ENCODE peak calls at places on chromosomes 5 and 9, in eight cellular contexts. One of them, this sample, is unnamed. For H3K9me3, the result is how much of the 10 kb centered on the place peaks cover.

GRCh38 chr9:119088002-119088401 is 281.2 kb downstream of the BRINP1 start:
- DNase-seq in CD4-positive, alpha-beta T cell: no peak
- DNase-seq in CD8-positive, alpha-beta T cell: no peak
- DNase-seq in prostate gland: no peak
- DNase-seq in psoas muscle: no peak
- DNase-seq in neural progenitor cell: no peak
- DNase-seq in heart left ventricle: no peak
- DNase-seq in left lung: no peak
- DNase-seq in this sample: no peak

GRCh38 chr5:36422957-36423356 is 121.3 kb upstream of the RANBP3L start:
- DNase-seq in left lung: no peak
- DNase-seq in psoas muscle: no peak
- DNase-seq in heart left ventricle: no peak
- DNase-seq in CD8-positive, alpha-beta T cell: no peak
- DNase-seq in neural progenitor cell: no peak
- DNase-seq in CD4-positive, alpha-beta T cell: no peak
- DNase-seq in prostate gland: no peak
- DNase-seq in this sample: no peak

GRCh38 chr5:100165309-100165708 is 369.9 kb upstream of the FAM174A start:
- DNase-seq in heart left ventricle: no peak
- DNase-seq in left lung: no peak
- DNase-seq in CD4-positive, alpha-beta T cell: no peak
- DNase-seq in prostate gland: no peak
- DNase-seq in neural progenitor cell: no peak
- DNase-seq in psoas muscle: no peak
- DNase-seq in CD8-positive, alpha-beta T cell: no peak
- DNase-seq in this sample: no peak

GRCh38 chr5:66529704-66530103 is 66.5 kb upstream of the MAST4 start:
- DNase-seq in prostate gland: no peak
- DNase-seq in CD8-positive, alpha-beta T cell: no peak
- DNase-seq in psoas muscle: no peak
- DNase-seq in CD4-positive, alpha-beta T cell: no peak
- DNase-seq in neural progenitor cell: no peak
- DNase-seq in left lung: no peak
- DNase-seq in heart left ventricle: no peak
- DNase-seq in this sample: no peak

GRCh38 chr5:63959177-63959982 is 2.9 kb downstream of the HTR1A start:
- DNase-seq in left lung: peak
- DNase-seq in psoas muscle: peak
- DNase-seq in CD8-positive, alpha-beta T cell: no peak
- DNase-seq in prostate gland: no peak
- DNase-seq in neural progenitor cell: peak
- DNase-seq in heart left ventricle: no peak
- DNase-seq in CD4-positive, alpha-beta T cell: no peak
- DNase-seq in this sample: no peak

GRCh38 chr9:90095682-90096081 is 490.9 kb downstream of the GADD45G start:
- DNase-seq in heart left ventricle: no peak
- DNase-seq in neural progenitor cell: no peak
- DNase-seq in left lung: no peak
- DNase-seq in psoas muscle: peak
- DNase-seq in CD8-positive, alpha-beta T cell: no peak
- DNase-seq in prostate gland: no peak
- DNase-seq in CD4-positive, alpha-beta T cell: no peak
- DNase-seq in this sample: no peak

GRCh38 chr9:84793251-84793650 is 123.7 kb downstream of the NTRK2 start:
- DNase-seq in neural progenitor cell: no peak
- DNase-seq in left lung: no peak
- DNase-seq in heart left ventricle: no peak
- DNase-seq in CD4-positive, alpha-beta T cell: no peak
- DNase-seq in prostate gland: no peak
- DNase-seq in CD8-positive, alpha-beta T cell: no peak
- DNase-seq in psoas muscle: no peak
- DNase-seq in this sample: no peak

GRCh38 chr9:21974542-21975409 is 19.4 kb downstream of the CDKN2A start:
- DNase-seq in heart left ventricle: no peak
- DNase-seq in prostate gland: no peak
- DNase-seq in neural progenitor cell: peak
- DNase-seq in left lung: peak
- DNase-seq in psoas muscle: peak
- DNase-seq in CD8-positive, alpha-beta T cell: peak
- DNase-seq in CD4-positive, alpha-beta T cell: no peak
- DNase-seq in this sample: no peak

GRCh38 chr5:94618029-94618492 is 343 bp downstream of the KIAA0825 start:
- DNase-seq in neural progenitor cell: peak
- DNase-seq in CD8-positive, alpha-beta T cell: no peak
- DNase-seq in psoas muscle: peak
- DNase-seq in prostate gland: peak
- DNase-seq in CD4-positive, alpha-beta T cell: no peak
- DNase-seq in left lung: peak
- DNase-seq in heart left ventricle: peak
- DNase-seq in this sample: peak

GRCh38 chr5:159135896-159136531 is 36.3 kb upstream of the EBF1 start:
- DNase-seq in psoas muscle: no peak
- DNase-seq in heart left ventricle: no peak
- DNase-seq in prostate gland: no peak
- DNase-seq in CD8-positive, alpha-beta T cell: no peak
- DNase-seq in left lung: no peak
- DNase-seq in CD4-positive, alpha-beta T cell: no peak
- DNase-seq in neural progenitor cell: no peak
- DNase-seq in this sample: no peak

GRCh38 chr9:133792721-133793470 is 54.7 kb upstream of the SARDH start:
- DNase-seq in CD4-positive, alpha-beta T cell: peak
- DNase-seq in neural progenitor cell: peak
- DNase-seq in psoas muscle: peak
- DNase-seq in prostate gland: peak
- DNase-seq in CD8-positive, alpha-beta T cell: peak
- DNase-seq in left lung: peak
- DNase-seq in heart left ventricle: peak
- DNase-seq in this sample: peak

GRCh38 chr5:178288373-178289368 is 56.1 kb upstream of the PHYKPL start:
- DNase-seq in CD8-positive, alpha-beta T cell: no peak
- DNase-seq in heart left ventricle: no peak
- DNase-seq in CD4-positive, alpha-beta T cell: no peak
- DNase-seq in psoas muscle: peak
- DNase-seq in neural progenitor cell: peak
- DNase-seq in left lung: peak
- DNase-seq in prostate gland: peak
- DNase-seq in this sample: no peak

GRCh38 chr5:14251733-14252132 is 108.6 kb downstream of the TRIO start:
- DNase-seq in CD4-positive, alpha-beta T cell: no peak
- DNase-seq in neural progenitor cell: no peak
- DNase-seq in psoas muscle: no peak
- DNase-seq in left lung: no peak
- DNase-seq in heart left ventricle: no peak
- DNase-seq in prostate gland: no peak
- DNase-seq in CD8-positive, alpha-beta T cell: no peak
- DNase-seq in this sample: no peak

GRCh38 chr9:95626885-95627558 is 110.3 kb upstream of the PTCH1 start:
- DNase-seq in left lung: no peak
- DNase-seq in CD8-positive, alpha-beta T cell: peak
- DNase-seq in prostate gland: no peak
- DNase-seq in psoas muscle: peak
- DNase-seq in CD4-positive, alpha-beta T cell: no peak
- DNase-seq in heart left ventricle: peak
- DNase-seq in neural progenitor cell: no peak
- DNase-seq in this sample: no peak

GRCh38 chr5:110510146-110510545 is 216.3 kb downstream of the TMEM232 start:
- DNase-seq in left lung: no peak
- DNase-seq in psoas muscle: no peak
- DNase-seq in heart left ventricle: no peak
- DNase-seq in CD8-positive, alpha-beta T cell: no peak
- DNase-seq in neural progenitor cell: no peak
- DNase-seq in prostate gland: no peak
- DNase-seq in CD4-positive, alpha-beta T cell: no peak
- DNase-seq in this sample: no peak

GRCh38 chr9:116233160-116233530 is 79.6 kb downstream of the PAPPA start:
- DNase-seq in CD8-positive, alpha-beta T cell: no peak
- DNase-seq in prostate gland: no peak
- DNase-seq in psoas muscle: no peak
- DNase-seq in neural progenitor cell: no peak
- DNase-seq in heart left ventricle: no peak
- DNase-seq in left lung: no peak
- DNase-seq in CD4-positive, alpha-beta T cell: no peak
- DNase-seq in this sample: no peak

GRCh38 chr5:5288236-5288635 is 134.2 kb upstream of the ICE1 start:
- DNase-seq in CD4-positive, alpha-beta T cell: no peak
- DNase-seq in neural progenitor cell: no peak
- DNase-seq in left lung: no peak
- DNase-seq in prostate gland: no peak
- DNase-seq in psoas muscle: no peak
- DNase-seq in CD8-positive, alpha-beta T cell: no peak
- DNase-seq in heart left ventricle: no peak
- DNase-seq in this sample: no peak

GRCh38 chr9:81498576-81498975 is 190.8 kb downstream of the TLE1 start:
- DNase-seq in neural progenitor cell: no peak
- DNase-seq in prostate gland: no peak
- DNase-seq in heart left ventricle: no peak
- DNase-seq in left lung: no peak
- DNase-seq in CD4-positive, alpha-beta T cell: no peak
- DNase-seq in psoas muscle: no peak
- DNase-seq in CD8-positive, alpha-beta T cell: no peak
- DNase-seq in this sample: no peak

GRCh38 chr9:114909657-114910056 is 20.7 kb downstream of the TNFSF8 start:
- DNase-seq in heart left ventricle: no peak
- DNase-seq in left lung: no peak
- DNase-seq in CD8-positive, alpha-beta T cell: no peak
- DNase-seq in prostate gland: no peak
- DNase-seq in CD4-positive, alpha-beta T cell: no peak
- DNase-seq in neural progenitor cell: no peak
- DNase-seq in psoas muscle: no peak
- DNase-seq in this sample: no peak

DNA sequence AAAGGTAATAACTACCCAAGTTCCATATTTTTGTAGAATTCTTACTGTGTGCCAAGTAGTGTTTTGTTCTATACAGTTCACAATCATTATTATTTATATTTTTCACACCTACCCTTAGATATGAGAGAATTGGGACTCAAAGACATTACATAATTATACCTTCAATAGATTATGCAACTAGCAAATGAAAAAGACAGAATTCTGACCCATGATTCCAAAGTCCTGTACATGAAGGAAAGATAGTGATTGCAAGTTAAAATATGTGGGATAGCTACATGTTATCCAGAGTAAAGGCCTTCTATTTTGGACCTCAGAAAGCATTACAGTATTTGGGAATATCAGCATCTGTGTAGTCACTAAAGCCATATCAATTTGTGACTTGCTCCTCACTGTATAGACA is 581.0 kb downstream of the ELAVL2 start:
- DNase-seq in neural progenitor cell: no peak
- DNase-seq in CD4-positive, alpha-beta T cell: no peak
- DNase-seq in heart left ventricle: no peak
- DNase-seq in psoas muscle: no peak
- DNase-seq in prostate gland: no peak
- DNase-seq in left lung: no peak
- DNase-seq in CD8-positive, alpha-beta T cell: no peak
- DNase-seq in this sample: no peak
- H3K9me3 ChIP-seq in neural progenitor cell: under half
- H3K9me3 ChIP-seq in CD4-positive, alpha-beta T cell: under half
- H3K9me3 ChIP-seq in heart left ventricle: under half
- H3K9me3 ChIP-seq in psoas muscle: under half
- H3K9me3 ChIP-seq in prostate gland: under half
- H3K9me3 ChIP-seq in left lung: under half
- H3K9me3 ChIP-seq in CD8-positive, alpha-beta T cell: under half
- H3K9me3 ChIP-seq in this sample: under half

GRCh38 chr9:37121881-37122280 is 1.5 kb downstream of the ZCCHC7 start:
- DNase-seq in heart left ventricle: no peak
- DNase-seq in psoas muscle: no peak
- DNase-seq in neural progenitor cell: no peak
- DNase-seq in prostate gland: no peak
- DNase-seq in CD8-positive, alpha-beta T cell: no peak
- DNase-seq in CD4-positive, alpha-beta T cell: no peak
- DNase-seq in left lung: no peak
- DNase-seq in this sample: no peak
- TF ChIP-seq CTCF in heart left ventricle: no peak
- TF ChIP-seq CTCF in psoas muscle: no peak
- TF ChIP-seq CTCF in neural progenitor cell: no peak
- TF ChIP-seq CTCF in prostate gland: no peak
- TF ChIP-seq CTCF in CD8-positive, alpha-beta T cell: no peak
- TF ChIP-seq CTCF in CD4-positive, alpha-beta T cell: no peak
- TF ChIP-seq CTCF in left lung: no peak
- TF ChIP-seq CTCF in this sample: no peak

DNA sequence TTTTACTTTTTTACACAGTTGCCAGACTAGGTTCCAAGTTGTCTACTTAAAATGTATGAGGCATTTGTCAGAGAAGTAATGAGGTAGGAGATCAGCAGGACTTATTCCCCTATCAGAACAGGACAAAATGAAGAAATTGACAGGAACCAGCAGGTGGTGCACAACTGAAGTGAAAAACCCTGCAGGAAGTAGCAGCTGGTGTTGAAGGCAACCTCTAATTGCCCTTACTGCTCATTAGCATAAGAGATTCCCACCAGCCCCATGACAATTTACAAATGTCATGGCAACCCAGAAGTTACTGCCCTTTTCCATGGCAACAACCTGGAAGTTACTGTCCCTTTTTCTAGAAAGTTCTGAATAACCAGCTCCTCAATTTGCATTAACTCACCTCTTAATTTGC is 5.4 kb downstream of the PCDHB15 start:
- DNase-seq in heart left ventricle: no peak
- DNase-seq in CD4-positive, alpha-beta T cell: no peak
- DNase-seq in psoas muscle: no peak
- DNase-seq in CD8-positive, alpha-beta T cell: no peak
- DNase-seq in neural progenitor cell: peak
- DNase-seq in prostate gland: no peak
- DNase-seq in left lung: no peak
- DNase-seq in this sample: no peak
- H3K9me3 ChIP-seq in heart left ventricle: half or more
- H3K9me3 ChIP-seq in CD4-positive, alpha-beta T cell: half or more
- H3K9me3 ChIP-seq in psoas muscle: half or more
- H3K9me3 ChIP-seq in CD8-positive, alpha-beta T cell: under half
- H3K9me3 ChIP-seq in neural progenitor cell: under half
- H3K9me3 ChIP-seq in prostate gland: under half
- H3K9me3 ChIP-seq in left lung: half or more
- H3K9me3 ChIP-seq in this sample: half or more

GRCh38 chr9:127505396-127506116 is 54.2 kb downstream of the LRSAM1 start:
- DNase-seq in heart left ventricle: no peak
- DNase-seq in prostate gland: no peak
- DNase-seq in psoas muscle: no peak
- DNase-seq in CD4-positive, alpha-beta T cell: peak
- DNase-seq in CD8-positive, alpha-beta T cell: no peak
- DNase-seq in left lung: no peak
- DNase-seq in neural progenitor cell: peak
- DNase-seq in this sample: no peak

GRCh38 chr9:127506117-127506813 is 55.0 kb downstream of the LRSAM1 start:
- DNase-seq in heart left ventricle: no peak
- DNase-seq in CD8-positive, alpha-beta T cell: no peak
- DNase-seq in neural progenitor cell: no peak
- DNase-seq in prostate gland: no peak
- DNase-seq in left lung: no peak
- DNase-seq in CD4-positive, alpha-beta T cell: no peak
- DNase-seq in psoas muscle: no peak
- DNase-seq in this sample: no peak

GRCh38 chr9:127508901-127509260 is 57.6 kb downstream of the LRSAM1 start:
- DNase-seq in CD8-positive, alpha-beta T cell: no peak
- DNase-seq in left lung: no peak
- DNase-seq in psoas muscle: no peak
- DNase-seq in prostate gland: no peak
- DNase-seq in heart left ventricle: no peak
- DNase-seq in neural progenitor cell: no peak
- DNase-seq in CD4-positive, alpha-beta T cell: no peak
- DNase-seq in this sample: no peak

GRCh38 chr9:127507751-127508648 is 56.7 kb downstream of the LRSAM1 start:
- DNase-seq in left lung: no peak
- DNase-seq in prostate gland: no peak
- DNase-seq in neural progenitor cell: no peak
- DNase-seq in psoas muscle: no peak
- DNase-seq in CD4-positive, alpha-beta T cell: no peak
- DNase-seq in CD8-positive, alpha-beta T cell: no peak
- DNase-seq in heart left ventricle: no peak
- DNase-seq in this sample: no peak

GRCh38 chr9:127506814-127507750 is 55.8 kb downstream of the LRSAM1 start:
- DNase-seq in heart left ventricle: no peak
- DNase-seq in prostate gland: no peak
- DNase-seq in neural progenitor cell: no peak
- DNase-seq in left lung: no peak
- DNase-seq in psoas muscle: no peak
- DNase-seq in CD4-positive, alpha-beta T cell: no peak
- DNase-seq in CD8-positive, alpha-beta T cell: no peak
- DNase-seq in this sample: no peak
- TF ChIP-seq CTCF in heart left ventricle: no peak
- TF ChIP-seq CTCF in prostate gland: no peak
- TF ChIP-seq CTCF in neural progenitor cell: no peak
- TF ChIP-seq CTCF in left lung: no peak
- TF ChIP-seq CTCF in psoas muscle: no peak
- TF ChIP-seq CTCF in CD4-positive, alpha-beta T cell: no peak
- TF ChIP-seq CTCF in CD8-positive, alpha-beta T cell: no peak
- TF ChIP-seq CTCF in this sample: no peak